ENCODE peak calls at places on chromosomes 1 and 21, in nine cellular contexts. Z, I, F, C, T, R, U, K and M are unnamed samples.

GRCh38 chr1:64745986-64746940 is 1.4 kb downstream of the RAVER2 start:
- DNase-seq in Z (peak; percentile 2), I (peak; percentile 71), F (no peak), C (no peak), T (no peak), R (no peak), U (no peak), K (peak; percentile 2), M (no peak)

GRCh38 chr1:166627583-166627982 is 211.7 kb upstream of the POGK start:
- DNase-seq in Z (no peak), I (no peak), F (no peak), C (no peak), T (no peak), R (no peak), U (no peak), K (no peak), M (no peak)

GRCh38 chr1:117967472-117967871 is 37.9 kb downstream of the WDR3 start:
- DNase-seq in Z (no peak), I (peak; percentile 65), F (no peak), C (no peak), T (no peak), R (peak; percentile 71), U (no peak), K (no peak), M (no peak)

GRCh38 chr1:232793944-232794343 is 11.3 kb upstream of the MAP10 start:
- DNase-seq in Z (no peak), I (peak; percentile 21), F (no peak), C (peak; percentile 14), T (no peak), R (peak; percentile 38), U (no peak), K (no peak), M (no peak)

GRCh38 chr1:9655127-9655723 is 3.7 kb downstream of the PIK3CD start:
- DNase-seq in Z (no peak), I (peak; percentile 39), F (peak; percentile 74), C (no peak), T (no peak), R (no peak), U (no peak), K (no peak), M (peak; percentile 34)

GRCh38 chr1:14877224-14877623 is 276.3 kb upstream of the TMEM51 start:
- DNase-seq in Z (no peak), I (no peak), F (no peak), C (no peak), T (no peak), R (no peak), U (no peak), K (no peak), M (no peak)

GRCh38 chr21:37845535-37845934 is 70.7 kb downstream of the KCNJ6 start:
- DNase-seq in Z (no peak), I (peak; percentile 52), F (no peak), C (peak; percentile 43), T (no peak), R (no peak), U (no peak), K (no peak), M (no peak)

GRCh38 chr1:153404768-153405167 is 11.6 kb upstream of the S100A7A start:
- DNase-seq in Z (peak; percentile 39), I (no peak), F (peak; percentile 54), C (no peak), T (no peak), R (no peak), U (peak; percentile 7), K (peak; percentile 14), M (peak; percentile 11)

GRCh38 chr21:42747746-42748351 is 94.4 kb downstream of the PDE9A start:
- DNase-seq in Z (no peak), I (no peak), F (no peak), C (no peak), T (no peak), R (no peak), U (no peak), K (no peak), M (no peak)

GRCh38 chr1:156463874-156464273 is 36.7 kb downstream of the MEF2D start:
- DNase-seq in Z (no peak), I (no peak), F (no peak), C (no peak), T (no peak), R (no peak), U (no peak), K (no peak), M (no peak)

GRCh38 chr1:208203848-208204609 is 40.2 kb downstream of the PLXNA2 start:
- DNase-seq in Z (no peak), I (peak; percentile 60), F (no peak), C (peak; percentile 57), T (no peak), R (peak; percentile 90), U (no peak), K (no peak), M (no peak)

GRCh38 chr1:78570539-78570938 is 49.7 kb upstream of the IFI44L start:
- DNase-seq in Z (no peak), I (no peak), F (no peak), C (no peak), T (no peak), R (no peak), U (no peak), K (no peak), M (no peak)

GRCh38 chr1:43904660-43905551 is 28.7 kb upstream of the ARTN start:
- DNase-seq in Z (no peak), I (peak; percentile 36), F (no peak), C (no peak), T (no peak), R (no peak), U (no peak), K (no peak), M (no peak)

GRCh38 chr1:19013826-19014548 is 57.5 kb upstream of the IFFO2 start:
- DNase-seq in Z (no peak), I (no peak), F (no peak), C (no peak), T (no peak), R (no peak), U (no peak), K (no peak), M (no peak)

GRCh38 chr1:243268284-243268653 is 12.4 kb downstream of the SDCCAG8 start:
- DNase-seq in Z (no peak), I (no peak), F (no peak), C (no peak), T (no peak), R (peak; percentile 81), U (no peak), K (no peak), M (no peak)

GRCh38 chr1:59605184-59605583 is 209.6 kb upstream of the HOOK1 start:
- DNase-seq in Z (no peak), I (no peak), F (no peak), C (no peak), T (no peak), R (no peak), U (no peak), K (no peak), M (no peak)

GRCh38 chr1:112701227-112702066 is 5.5 kb downstream of the RHOC start:
- DNase-seq in Z (no peak), I (no peak), F (no peak), C (no peak), T (no peak), R (no peak), U (no peak), K (no peak), M (no peak)

GRCh38 chr1:29645586-29645985 is 409.3 kb downstream of the PTPRU start:
- DNase-seq in Z (no peak), I (no peak), F (no peak), C (no peak), T (no peak), R (no peak), U (no peak), K (no peak), M (no peak)

GRCh38 chr1:55554611-55555010 is 339.4 kb upstream of the USP24 start:
- DNase-seq in Z (no peak), I (peak; percentile 94), F (no peak), C (no peak), T (peak; percentile 13), R (no peak), U (no peak), K (no peak), M (no peak)

GRCh38 chr1:205688681-205689080 is 8.4 kb upstream of the SLC45A3 start:
- DNase-seq in Z (no peak), I (no peak), F (no peak), C (no peak), T (no peak), R (no peak), U (no peak), K (no peak), M (no peak)

GRCh38 chr1:8381618-8382017 is 63.7 kb downstream of the SLC45A1 start:
- DNase-seq in Z (no peak), I (no peak), F (no peak), C (no peak), T (no peak), R (no peak), U (no peak), K (no peak), M (no peak)

GRCh38 chr1:177211231-177211630 is 40.5 kb downstream of the BRINP2 start:
- DNase-seq in Z (no peak), I (no peak), F (no peak), C (no peak), T (no peak), R (peak; percentile 18), U (no peak), K (no peak), M (no peak)

GRCh38 chr1:2986549-2987305 is 34.5 kb upstream of the ACTRT2 start:
- DNase-seq in Z (no peak), I (no peak), F (no peak), C (no peak), T (no peak), R (no peak), U (no peak), K (no peak), M (no peak)

GRCh38 chr21:26804895-26805609 is 40.2 kb downstream of the ADAMTS1 start:
- DNase-seq in Z (no peak), I (no peak), F (no peak), C (no peak), T (no peak), R (no peak), U (no peak), K (no peak), M (no peak)

GRCh38 chr21:38913120-38913975 is 107.6 kb downstream of the ETS2 start:
- DNase-seq in Z (no peak), I (peak; percentile 60), F (no peak), C (peak; percentile 27), T (peak; percentile 10), R (peak; percentile 90), U (peak; percentile 14), K (no peak), M (no peak)

GRCh38 chr1:29033829-29034466 is 89.8 kb downstream of the TMEM200B start:
- DNase-seq in Z (no peak), I (peak; percentile 71), F (no peak), C (peak; percentile 49), T (peak; percentile 69), R (peak; percentile 64), U (no peak), K (no peak), M (no peak)

GRCh38 chr1:108644984-108645383 is 15.9 kb downstream of the HENMT1 start:
- DNase-seq in Z (peak; percentile 32), I (no peak), F (peak; percentile 31), C (no peak), T (no peak), R (no peak), U (no peak), K (no peak), M (peak; percentile 19)

GRCh38 chr1:18592368-18592767 is 38.3 kb upstream of the PAX7 start:
- DNase-seq in Z (no peak), I (no peak), F (no peak), C (no peak), T (no peak), R (no peak), U (no peak), K (no peak), M (no peak)

GRCh38 chr21:41751621-41752020 is 15.2 kb downstream of the RIPK4 start:
- DNase-seq in Z (no peak), I (peak; percentile 91), F (no peak), C (no peak), T (no peak), R (no peak), U (no peak), K (no peak), M (no peak)

GRCh38 chr1:26278303-26278702 is 1.6 kb upstream of the SH3BGRL3 start:
- DNase-seq in Z (no peak), I (no peak), F (no peak), C (no peak), T (no peak), R (peak; percentile 87), U (no peak), K (no peak), M (no peak)

GRCh38 chr1:171833091-171833822 is 8.0 kb upstream of the DNM3 start:
- DNase-seq in Z (no peak), I (no peak), F (no peak), C (no peak), T (no peak), R (no peak), U (no peak), K (no peak), M (no peak)